ENCODE peak calls at places on chromosome 16, in eight cellular contexts. S is LNCaP clone FGC, I is adrenal gland, O is body of pancreas, B is neural progenitor cell, F is astrocyte of the cerebellum, G is AG04450, H is cardiac fibroblast. N is an unnamed sample.

GRCh38 chr16:3182608-3183444 is 5.2 kb upstream of the OR1F1 start:
- DNase-seq in S (no peak), I (no peak), O (peak), B (peak), F (no peak), G (no peak), H (peak), N (no peak)

GRCh38 chr16:23691483-23692189 is 12.9 kb downstream of the PLK1 start:
- DNase-seq in S (no peak), I (no peak), O (no peak), B (no peak), F (no peak), G (no peak), H (peak), N (no peak)

GRCh38 chr16:3946604-3947180 is 66.2 kb upstream of the CREBBP start:
- DNase-seq in S (no peak), I (no peak), O (no peak), B (no peak), F (no peak), G (no peak), H (no peak), N (no peak)

GRCh38 chr16:23584186-23585076 is 11.7 kb downstream of the NDUFAB1 start:
- DNase-seq in S (no peak), I (no peak), O (no peak), B (no peak), F (no peak), G (no peak), H (no peak), N (no peak)

GRCh38 chr16:3158014-3158497 is 23.2 kb downstream of the ZNF213 start:
- DNase-seq in S (no peak), I (no peak), O (peak), B (peak), F (no peak), G (no peak), H (no peak), N (no peak)

GRCh38 chr16:8229011-8229520 is 361.2 kb downstream of the TMEM114 start:
- DNase-seq in S (no peak), I (no peak), O (no peak), B (no peak), F (no peak), G (no peak), H (no peak), N (no peak)

GRCh38 chr16:88651276-88651988 is 579 bp upstream of the CYBA start:
- DNase-seq in S (no peak), I (peak), O (peak), B (peak), F (no peak), G (no peak), H (peak), N (no peak)

GRCh38 chr16:84308120-84308519 is 13.4 kb downstream of the WFDC1 start:
- DNase-seq in S (no peak), I (peak), O (peak), B (peak), F (no peak), G (peak), H (peak), N (no peak)

GRCh38 chr16:88570691-88571092 is 489 bp downstream of the ZC3H18 start:
- DNase-seq in S (no peak), I (no peak), O (no peak), B (peak), F (no peak), G (no peak), H (peak), N (no peak)

GRCh38 chr16:35391328-35391727 is 1931.9 kb downstream of the TP53TG3F start:
- DNase-seq in S (no peak), I (peak), O (peak), B (peak), F (no peak), G (no peak), H (peak), N (no peak)

GRCh38 chr16:19184823-19185509 is 16.9 kb downstream of the SYT17 start:
- DNase-seq in S (no peak), I (no peak), O (no peak), B (no peak), F (no peak), G (no peak), H (no peak), N (no peak)

GRCh38 chr16:12182202-12182601 is 205.7 kb downstream of the SNX29 start:
- DNase-seq in S (no peak), I (no peak), O (no peak), B (peak), F (no peak), G (no peak), H (no peak), N (no peak)

GRCh38 chr16:80231888-80232287 is 308.9 kb upstream of the DYNLRB2 start:
- DNase-seq in S (no peak), I (no peak), O (no peak), B (no peak), F (peak), G (peak), H (peak), N (peak)

GRCh38 chr16:1072526-1073261 is at the start of gene SSTR5:
- DNase-seq in S (no peak), I (no peak), O (no peak), B (peak), F (no peak), G (no peak), H (no peak), N (no peak)

GRCh38 chr16:83068686-83069085 is 441.9 kb downstream of the CDH13 start:
- DNase-seq in S (no peak), I (no peak), O (no peak), B (no peak), F (peak), G (no peak), H (peak), N (no peak)
- TF ChIP-seq CTCF in S (peak), I (peak), O (no peak), B (no peak), F (peak), G (peak), H (peak), N (peak)

DNA sequence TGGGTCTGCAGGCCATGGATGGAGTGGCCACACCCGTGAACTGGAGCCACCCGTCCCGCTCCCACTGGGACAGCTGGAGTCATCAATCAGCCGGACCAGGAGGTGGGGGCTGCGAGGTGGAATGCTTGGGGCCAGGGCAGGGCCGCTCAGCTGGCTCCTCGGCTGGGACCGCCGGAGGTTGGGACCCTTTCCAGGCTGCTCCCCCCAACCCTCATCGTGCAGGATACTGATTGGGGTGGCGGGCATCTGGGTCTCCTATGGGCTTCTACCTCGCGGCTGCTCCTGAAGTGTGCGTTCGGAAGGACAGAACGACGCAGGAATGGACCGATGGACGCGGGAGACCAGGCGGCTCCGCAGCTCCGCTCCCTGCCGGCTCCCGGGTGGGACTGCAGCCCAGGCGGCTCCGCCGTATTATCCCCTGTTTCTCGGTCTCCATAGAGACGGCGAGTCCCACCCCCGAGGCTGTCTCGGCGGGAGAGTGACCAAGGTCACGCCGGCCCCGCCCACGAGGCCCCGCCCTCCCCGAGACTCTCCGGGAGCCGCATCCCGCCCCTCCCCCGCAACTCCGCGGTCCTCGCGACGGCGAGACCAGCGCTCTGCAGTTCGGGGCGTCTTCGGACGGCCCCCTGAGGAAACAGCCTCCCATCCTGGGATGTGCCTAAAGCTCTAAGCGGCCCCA is at the start of gene TPPP3:
- DNase-seq in S (no peak), I (peak), O (peak), B (peak), F (no peak), G (no peak), H (peak), N (no peak)
- H3K4me3 ChIP-seq in S (no peak), I (peak), O (no peak), B (peak), F (peak), G (peak), H (peak), N (peak)

GRCh38 chr16:22126037-22126558 is 33.8 kb downstream of the VWA3A start:
- DNase-seq in S (no peak), I (no peak), O (no peak), B (no peak), F (no peak), G (no peak), H (peak), N (no peak)
- TF ChIP-seq CTCF in S (no peak), I (no peak), O (no peak), B (no peak), F (no peak), G (no peak), H (no peak), N (no peak)

GRCh38 chr16:50841081-50841886 is 99.4 kb downstream of the CYLD start:
- DNase-seq in S (no peak), I (peak), O (peak), B (peak), F (no peak), G (no peak), H (no peak), N (no peak)

GRCh38 chr16:50838885-50839284 is 97.0 kb downstream of the CYLD start:
- DNase-seq in S (no peak), I (no peak), O (no peak), B (no peak), F (no peak), G (no peak), H (no peak), N (no peak)

GRCh38 chr16:50842013-50842505 is 100.2 kb downstream of the CYLD start:
- DNase-seq in S (no peak), I (no peak), O (no peak), B (no peak), F (no peak), G (no peak), H (no peak), N (no peak)

GRCh38 chr16:50839356-50839755 is 97.5 kb downstream of the CYLD start:
- DNase-seq in S (no peak), I (no peak), O (no peak), B (no peak), F (no peak), G (no peak), H (no peak), N (no peak)

DNA sequence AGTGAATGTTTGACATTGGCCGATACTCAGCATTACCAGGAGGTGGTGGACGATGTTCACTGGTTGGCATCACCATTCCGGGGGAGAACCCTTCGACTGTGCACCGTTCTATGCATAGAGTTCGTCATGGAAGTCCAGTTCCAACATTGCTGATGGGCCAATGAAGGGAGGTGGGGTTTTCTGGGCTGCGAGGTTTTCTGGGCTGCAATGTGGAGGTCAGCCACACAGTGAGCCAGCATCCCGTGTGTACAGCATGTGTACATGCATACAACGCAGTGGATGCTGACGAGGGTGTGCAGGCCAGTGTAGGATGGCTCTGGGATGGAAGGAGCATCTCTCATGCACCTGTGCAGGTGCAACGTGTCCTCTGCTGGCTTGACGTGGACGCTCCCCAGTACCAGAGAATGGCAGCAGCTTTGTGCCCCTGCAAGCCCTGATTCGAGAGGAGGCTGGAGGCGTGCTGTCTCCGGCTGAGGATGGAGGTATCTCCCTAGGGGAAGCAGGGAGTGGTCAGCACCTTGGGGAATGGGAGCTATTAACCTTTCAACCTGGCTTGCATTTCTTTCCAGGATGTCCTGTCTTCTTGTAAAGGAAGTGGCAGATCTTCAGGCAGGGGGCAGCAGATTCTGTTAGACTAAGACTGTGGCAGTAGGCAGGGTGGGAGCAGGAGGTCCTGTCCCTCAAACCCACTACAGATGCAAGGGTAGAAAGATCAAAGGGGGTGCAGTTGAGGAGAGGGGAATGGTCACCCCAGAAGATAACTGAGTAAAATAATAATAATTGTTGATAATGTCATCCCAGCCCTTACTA is 98.2 kb downstream of the CYLD start:
- DNase-seq in S (no peak), I (no peak), O (no peak), B (peak), F (no peak), G (no peak), H (no peak), N (no peak)
- H3K4me3 ChIP-seq in S (no peak), I (no peak), O (no peak), B (no peak), F (no peak), G (no peak), H (no peak), N (no peak)

DNA sequence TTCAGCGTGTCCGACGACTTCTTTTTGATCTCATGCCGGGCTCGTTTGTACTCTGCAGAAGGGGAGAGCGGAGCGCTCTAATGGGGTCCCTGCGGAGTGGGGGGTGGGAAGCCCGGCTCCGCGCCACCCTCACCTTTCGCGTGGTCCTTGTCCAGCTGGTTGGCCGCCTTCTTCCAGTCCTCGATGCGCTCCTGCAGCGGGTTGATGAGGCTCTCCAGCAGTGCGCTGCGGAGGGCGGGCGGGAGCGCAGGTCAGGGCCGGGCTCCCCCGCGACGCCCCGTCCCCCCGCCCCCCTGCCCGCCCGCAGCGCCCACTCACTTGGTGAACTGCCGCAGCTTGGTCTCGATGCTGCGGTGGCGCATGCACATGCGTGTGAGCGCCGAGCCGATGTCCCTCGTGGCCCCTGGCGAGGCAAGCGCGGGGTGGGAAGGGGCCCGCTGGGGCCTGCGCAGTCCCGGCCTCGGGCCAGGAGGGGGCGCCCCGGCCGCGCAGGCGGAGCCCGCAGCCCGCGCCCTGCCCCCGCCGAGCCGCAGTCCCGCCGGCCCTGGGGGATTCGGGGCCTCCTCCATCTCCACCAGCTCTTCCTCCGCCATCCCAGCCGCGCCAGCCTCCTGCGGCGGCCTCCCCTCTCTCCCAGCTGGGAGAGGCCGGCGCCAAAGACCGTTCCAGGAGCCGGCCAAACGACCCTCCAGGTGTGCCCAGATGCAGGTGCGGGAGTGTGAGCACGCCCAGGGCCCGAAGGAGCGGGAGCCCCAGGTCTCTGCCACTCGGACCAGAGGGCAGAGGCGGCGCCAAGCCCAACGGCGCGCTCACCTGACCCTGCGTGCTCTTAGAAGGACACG is 6.0 kb downstream of the MTSS2 start:
- DNase-seq in S (no peak), I (no peak), O (no peak), B (peak), F (no peak), G (no peak), H (no peak), N (no peak)
- TF ChIP-seq CTCF in S (peak), I (peak), O (no peak), B (peak), F (peak), G (peak), H (peak), N (peak)